ENCODE peak calls at places on chromosomes 3 and 15, in nine cellular contexts. A, W, I, M, E, L, S, P and R are unnamed samples.

GRCh38 chr3:112074616-112075497 is 11.3 kb upstream of the C3orf52 start:
- DNase-seq in A (no peak), W (no peak), I (peak), M (no peak), E (peak), L (peak), S (peak), P (peak), R (peak)

GRCh38 chr3:22858486-22858885 is 344.6 kb upstream of the UBE2E2 start:
- DNase-seq in A (no peak), W (no peak), I (no peak), M (no peak), E (no peak), L (no peak), S (no peak), P (no peak), R (peak)

GRCh38 chr15:69056365-69056764 is 41.9 kb downstream of the NOX5 start:
- DNase-seq in A (no peak), W (no peak), I (no peak), M (no peak), E (no peak), L (no peak), S (no peak), P (peak), R (no peak)

GRCh38 chr15:49279481-49280186 is 109.6 kb downstream of the GALK2 start:
- DNase-seq in A (no peak), W (no peak), I (no peak), M (no peak), E (no peak), L (no peak), S (no peak), P (no peak), R (no peak)

GRCh38 chr15:69719527-69719926 is 266.9 kb downstream of the RPLP1 start:
- DNase-seq in A (no peak), W (no peak), I (peak), M (no peak), E (no peak), L (no peak), S (peak), P (no peak), R (peak)

GRCh38 chr15:77468896-77469295 is 48.2 kb downstream of the HMG20A start:
- DNase-seq in A (no peak), W (no peak), I (no peak), M (no peak), E (no peak), L (no peak), S (no peak), P (no peak), R (no peak)

GRCh38 chr3:111531446-111531845 is 10.6 kb upstream of the CD96 start:
- DNase-seq in A (no peak), W (no peak), I (no peak), M (no peak), E (no peak), L (no peak), S (no peak), P (no peak), R (no peak)

GRCh38 chr3:171772427-171773056 is 37.7 kb downstream of the PLD1 start:
- DNase-seq in A (peak), W (no peak), I (peak), M (peak), E (no peak), L (no peak), S (peak), P (peak), R (peak)

GRCh38 chr3:58899159-58899952 is 150.5 kb downstream of the CFAP20DC start:
- DNase-seq in A (no peak), W (no peak), I (no peak), M (no peak), E (no peak), L (no peak), S (peak), P (no peak), R (peak)

GRCh38 chr3:126081618-126082333 is 2.1 kb downstream of the SLC41A3 start:
- DNase-seq in A (no peak), W (no peak), I (no peak), M (no peak), E (no peak), L (no peak), S (no peak), P (peak), R (peak)

GRCh38 chr15:70426065-70426821 is 328.5 kb upstream of the TLE3 start:
- DNase-seq in A (no peak), W (no peak), I (no peak), M (no peak), E (no peak), L (no peak), S (no peak), P (no peak), R (no peak)

GRCh38 chr3:132038198-132038825 is 3.5 kb upstream of the CPNE4 start:
- DNase-seq in A (no peak), W (no peak), I (no peak), M (no peak), E (no peak), L (no peak), S (no peak), P (peak), R (no peak)

GRCh38 chr3:109224333-109224732 is 87.8 kb downstream of the C3orf85 start:
- DNase-seq in A (no peak), W (no peak), I (no peak), M (no peak), E (no peak), L (no peak), S (peak), P (no peak), R (no peak)

GRCh38 chr3:98504534-98504933 is 7.1 kb downstream of the OR5K2 start:
- DNase-seq in A (no peak), W (no peak), I (no peak), M (no peak), E (no peak), L (no peak), S (no peak), P (no peak), R (no peak)

GRCh38 chr15:101807345-101807945 is 4.1 kb downstream of the OR4F6 start:
- DNase-seq in A (no peak), W (no peak), I (no peak), M (no peak), E (peak), L (no peak), S (no peak), P (no peak), R (no peak)

GRCh38 chr3:159740054-159740453 is 248.6 kb upstream of the IL12A start:
- DNase-seq in A (no peak), W (no peak), I (no peak), M (no peak), E (no peak), L (no peak), S (no peak), P (no peak), R (no peak)

GRCh38 chr3:66722675-66723074 is 221.9 kb upstream of the LRIG1 start:
- DNase-seq in A (no peak), W (peak), I (no peak), M (no peak), E (peak), L (peak), S (peak), P (no peak), R (peak)

GRCh38 chr3:65615329-65615728 is 423.4 kb downstream of the MAGI1 start:
- DNase-seq in A (no peak), W (no peak), I (no peak), M (no peak), E (no peak), L (no peak), S (no peak), P (no peak), R (no peak)